ENCODE peak calls at places on chromosomes 6 and 20, in ten cellular contexts. H is tibial nerve, E is mucosa of descending colon, G is esophagus squamous epithelium, P is left lung, Y is uterus, D is endothelial cell of umbilical vein, N is upper lobe of right lung, Q is fibroblast of lung, C is progenitor cell of endocrine pancreas. Z is an unnamed sample.
A peak's percentile ranks its signal among the peaks of the same experiment; 100 is the strongest.

GRCh38 chr6:6886160-6886885 is 221.4 kb upstream of the RREB1 start:
- DNase-seq in H (no peak), E (no peak), G (no peak), P (peak; percentile 87), Y (no peak), D (no peak), N (peak; percentile 74), Q (no peak), C (no peak), Z (no peak)

GRCh38 chr6:168084465-168085160 is 5.6 kb upstream of the FRMD1 start:
- DNase-seq in H (no peak), E (no peak), G (no peak), P (peak; percentile 48), Y (no peak), D (no peak), N (no peak), Q (no peak), C (no peak), Z (no peak)

GRCh38 chr20:63102720-63103375 is 96.1 kb upstream of the BHLHE23 start:
- DNase-seq in H (no peak), E (peak; percentile 25), G (no peak), P (peak; percentile 76), Y (peak; percentile 28), D (no peak), N (peak; percentile 70), Q (peak; percentile 34), C (no peak), Z (peak; percentile 20)

GRCh38 chr20:37223053-37223452 is 38.6 kb downstream of the GHRH start:
- DNase-seq in H (no peak), E (peak; percentile 30), G (no peak), P (no peak), Y (no peak), D (no peak), N (no peak), Q (peak; percentile 73), C (no peak), Z (no peak)

GRCh38 chr6:26172496-26172958 is 85.3 kb downstream of the HFE start:
- DNase-seq in H (no peak), E (peak; percentile 63), G (no peak), P (no peak), Y (no peak), D (peak; percentile 74), N (no peak), Q (peak; percentile 54), C (no peak), Z (no peak)

GRCh38 chr6:139762587-139763031 is 388.2 kb upstream of the CITED2 start:
- DNase-seq in H (no peak), E (no peak), G (no peak), P (no peak), Y (no peak), D (no peak), N (no peak), Q (peak; percentile 68), C (no peak), Z (no peak)

GRCh38 chr20:56465997-56466396 is 2.4 kb upstream of the RTF2 start:
- DNase-seq in H (no peak), E (no peak), G (no peak), P (no peak), Y (no peak), D (no peak), N (no peak), Q (no peak), C (no peak), Z (no peak)

GRCh38 chr6:64590965-64591364 is 955.4 kb downstream of the PHF3 start:
- DNase-seq in H (no peak), E (no peak), G (no peak), P (no peak), Y (no peak), D (no peak), N (no peak), Q (no peak), C (no peak), Z (no peak)

GRCh38 chr6:75207211-75207984 is 1.5 kb upstream of the COL12A1 start:
- DNase-seq in H (no peak), E (no peak), G (no peak), P (peak; percentile 76), Y (peak; percentile 31), D (peak; percentile 28), N (no peak), Q (peak; percentile 62), C (no peak), Z (peak; percentile 23)

GRCh38 chr6:75204959-75205775 is 686 bp downstream of the COL12A1 start:
- DNase-seq in H (peak; percentile 33), E (peak; percentile 14), G (no peak), P (peak; percentile 81), Y (peak; percentile 69), D (peak; percentile 46), N (peak; percentile 80), Q (peak; percentile 78), C (no peak), Z (peak; percentile 45)

GRCh38 chr6:75205776-75206334 is at the start of gene COL12A1:
- DNase-seq in H (peak; percentile 94), E (peak; percentile 70), G (peak; percentile 22), P (peak; percentile 93), Y (peak; percentile 98), D (peak; percentile 70), N (peak; percentile 94), Q (peak; percentile 99), C (peak; percentile 35), Z (peak; percentile 73)

GRCh38 chr6:75204222-75204958 is 1.5 kb downstream of the COL12A1 start:
- DNase-seq in H (peak; percentile 64), E (peak; percentile 66), G (no peak), P (peak; percentile 60), Y (peak; percentile 90), D (peak; percentile 90), N (peak; percentile 75), Q (peak; percentile 97), C (peak; percentile 55), Z (peak; percentile 73)

DNA sequence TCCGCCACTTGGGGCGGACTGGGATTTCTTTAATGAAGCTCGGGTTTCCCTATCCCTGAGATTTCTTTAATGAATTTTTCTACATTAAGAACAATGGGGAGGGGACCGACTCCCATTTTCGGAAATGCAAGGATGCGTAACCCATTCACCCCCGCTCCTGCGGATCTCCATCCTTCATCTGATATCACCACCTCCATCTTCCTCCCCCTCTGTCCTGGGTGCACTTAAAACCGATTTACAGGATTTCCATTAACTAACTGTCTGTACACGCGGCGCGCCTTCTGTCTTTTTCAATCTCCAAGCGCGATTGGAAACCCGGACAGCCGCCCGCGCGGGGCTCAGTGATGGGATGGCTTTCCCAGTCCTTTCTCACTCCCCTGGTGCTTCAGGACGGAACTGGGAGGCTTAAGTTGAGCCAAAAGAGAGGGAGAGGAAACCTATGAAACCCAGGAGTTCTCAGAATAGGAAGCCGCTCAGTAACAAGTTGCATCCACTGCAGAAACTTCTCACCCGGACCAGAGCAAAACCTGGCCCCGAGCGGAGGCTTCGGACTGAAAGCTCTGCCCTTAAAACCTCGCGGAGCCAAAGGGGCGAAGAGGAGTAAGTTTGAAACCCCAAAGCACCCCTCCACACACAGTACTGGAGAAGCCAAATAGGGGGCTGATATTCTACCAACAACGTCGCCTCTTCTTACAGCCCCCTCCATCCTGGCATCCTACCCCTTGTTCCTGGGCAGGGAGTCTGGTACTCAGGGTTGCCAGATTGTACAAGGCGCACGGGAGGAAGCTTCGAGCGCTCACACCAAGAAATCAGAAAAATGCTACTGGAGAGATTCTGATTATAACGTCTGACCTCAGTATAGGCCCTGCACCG is 721 bp upstream of the COL12A1 start:
- DNase-seq in H (no peak), E (no peak), G (no peak), P (peak; percentile 74), Y (peak; percentile 40), D (peak; percentile 47), N (no peak), Q (no peak), C (no peak), Z (peak; percentile 30)
- TF ChIP-seq CTCF in H (no peak), E (no peak), G (no peak), P (no peak), Y (no peak), D (no peak), N (no peak), Q (peak; percentile 14), C (no peak), Z (no peak)

GRCh38 chr6:142693446-142693845 is 251.5 kb downstream of the HIVEP2 start:
- DNase-seq in H (no peak), E (no peak), G (no peak), P (no peak), Y (no peak), D (peak; percentile 81), N (no peak), Q (peak; percentile 54), C (no peak), Z (no peak)

GRCh38 chr6:142695016-142695415 is 250.0 kb downstream of the HIVEP2 start:
- DNase-seq in H (no peak), E (peak; percentile 16), G (no peak), P (no peak), Y (no peak), D (no peak), N (no peak), Q (peak; percentile 50), C (no peak), Z (no peak)

GRCh38 chr6:142692942-142693341 is 252.0 kb downstream of the HIVEP2 start:
- DNase-seq in H (peak; percentile 40), E (peak; percentile 71), G (no peak), P (no peak), Y (peak; percentile 63), D (peak; percentile 85), N (peak; percentile 65), Q (peak; percentile 89), C (peak; percentile 49), Z (peak; percentile 77)

GRCh38 chr6:142696123-142696522 is 248.9 kb downstream of the HIVEP2 start:
- DNase-seq in H (no peak), E (no peak), G (no peak), P (no peak), Y (no peak), D (no peak), N (no peak), Q (peak; percentile 28), C (no peak), Z (no peak)

DNA sequence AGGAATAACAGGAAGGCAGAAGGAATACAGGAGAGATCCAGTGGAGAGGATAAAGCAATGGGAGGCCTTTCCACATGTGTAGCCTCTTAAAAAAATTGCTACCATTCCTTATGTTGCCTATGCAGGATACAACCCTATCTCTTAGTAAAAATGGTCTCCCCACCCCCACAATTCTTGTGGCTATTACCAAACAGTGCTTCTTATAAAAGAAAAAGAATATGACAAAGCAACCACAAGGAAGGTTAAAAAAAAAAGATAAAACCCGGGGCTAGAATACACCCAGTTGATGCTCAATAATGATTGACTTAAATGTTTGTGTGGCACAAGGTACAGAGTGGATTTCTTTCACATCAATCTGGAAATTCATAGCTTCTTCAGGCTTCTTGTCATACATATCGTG is 250.9 kb downstream of the HIVEP2 start:
- DNase-seq in H (no peak), E (no peak), G (no peak), P (no peak), Y (no peak), D (no peak), N (no peak), Q (no peak), C (no peak), Z (no peak)
- TF ChIP-seq CTCF in H (no peak), E (no peak), G (no peak), P (no peak), Y (no peak), D (no peak), N (no peak), Q (no peak), C (no peak), Z (no peak)

DNA sequence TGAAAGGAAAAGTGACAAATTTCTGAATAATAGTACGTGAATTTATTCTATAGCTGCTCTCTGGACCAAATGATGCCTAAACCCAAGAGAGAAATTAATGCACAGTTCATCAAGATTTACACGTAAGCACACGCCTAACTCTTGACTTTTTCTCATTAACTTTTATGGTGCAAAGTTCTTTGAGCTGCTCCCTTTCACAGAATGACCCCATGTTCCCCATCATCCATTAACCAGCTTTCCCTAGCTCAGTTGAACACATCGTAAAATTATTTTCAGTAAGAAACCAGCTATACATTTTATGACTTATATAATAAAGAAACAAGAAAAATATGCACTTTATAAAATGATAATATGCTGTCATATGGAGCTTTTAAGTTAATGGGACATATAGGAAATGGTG is 54.3 kb downstream of the ID4 start:
- DNase-seq in H (no peak), E (no peak), G (no peak), P (no peak), Y (no peak), D (no peak), N (no peak), Q (no peak), C (no peak), Z (no peak)
- TF ChIP-seq CTCF in H (no peak), E (no peak), G (no peak), P (no peak), Y (no peak), D (no peak), N (no peak), Q (no peak), C (no peak), Z (no peak)

GRCh38 chr6:116060572-116061283 is at the start of gene FRK:
- DNase-seq in H (no peak), E (peak; percentile 80), G (no peak), P (no peak), Y (no peak), D (peak; percentile 47), N (no peak), Q (peak; percentile 51), C (peak; percentile 28), Z (no peak)
- TF ChIP-seq CTCF in H (peak; percentile 24), E (no peak), G (peak; percentile 37), P (no peak), Y (peak; percentile 33), D (no peak), N (peak; percentile 37), Q (peak; percentile 36), C (peak; percentile 60), Z (no peak)

Z was measured in nephron progenitor cell.